ENCODE peak calls at places on chromosomes 4 and X, in eight cellular contexts. X is breast epithelium, E is PC-9, T is iPS DF 6.9, M is upper lobe of left lung, G is fibroblast of pulmonary artery, O is epithelial cell of esophagus, N is fibroblast of lung. V is an unnamed sample.

GRCh38 chr4:141783770-141784169 is 147.4 kb downstream of the IL15 start:
- DNase-seq in O (no peak), E (no peak), M (no peak), G (no peak), T (no peak), X (no peak), N (no peak), V (no peak)

GRCh38 chr4:23333946-23334878 is 555.6 kb downstream of the PPARGC1A start:
- DNase-seq in M (peak), E (peak), X (no peak), T (peak), G (peak), N (peak), O (peak), V (peak)

GRCh38 chr4:171954650-171955049 is 141.4 kb downstream of the GALNTL6 start:
- DNase-seq in T (no peak), G (no peak), E (no peak), M (no peak), O (no peak), N (no peak), X (no peak), V (peak)

GRCh38 chrX:129760155-129760554 is 19.6 kb upstream of the SASH3 start:
- DNase-seq in O (no peak), X (no peak), T (no peak), G (no peak), E (no peak), N (no peak), M (no peak), V (no peak)

GRCh38 chr4:176792348-176793059 is at the start of gene VEGFC:
- DNase-seq in T (no peak), G (peak), E (no peak), X (peak), M (peak), N (peak), O (peak), V (peak)

GRCh38 chr4:5050520-5050955 is 742 bp upstream of the STK32B start:
- DNase-seq in M (peak), X (peak), T (no peak), O (peak), N (peak), E (no peak), G (peak), V (peak)

GRCh38 chr4:37628977-37629609 is 57.1 kb downstream of the RELL1 start:
- DNase-seq in N (peak), T (no peak), E (peak), X (no peak), M (peak), O (peak), G (peak), V (peak)

GRCh38 chr4:90606781-90607180 is 479.6 kb downstream of the CCSER1 start:
- DNase-seq in E (no peak), T (no peak), X (no peak), O (no peak), N (no peak), G (no peak), M (no peak), V (no peak)

GRCh38 chrX:46268429-46268828 is 276.8 kb downstream of the ZNF674 start:
- DNase-seq in E (peak), N (peak), O (peak), T (no peak), G (peak), M (peak), X (no peak), V (no peak)

GRCh38 chr4:145130788-145131398 is 32.8 kb downstream of the ABCE1 start:
- DNase-seq in O (peak), M (peak), G (peak), N (peak), T (no peak), E (no peak), X (no peak), V (peak)

GRCh38 chr4:11418610-11419009 is 10.1 kb downstream of the HS3ST1 start:
- DNase-seq in T (no peak), N (no peak), E (no peak), O (no peak), X (no peak), M (no peak), G (no peak), V (no peak)

GRCh38 chrX:71870337-71871098 is 40.1 kb upstream of the NHSL2 start:
- DNase-seq in G (peak), E (no peak), O (no peak), X (no peak), M (no peak), N (peak), T (peak), V (no peak)

DNA sequence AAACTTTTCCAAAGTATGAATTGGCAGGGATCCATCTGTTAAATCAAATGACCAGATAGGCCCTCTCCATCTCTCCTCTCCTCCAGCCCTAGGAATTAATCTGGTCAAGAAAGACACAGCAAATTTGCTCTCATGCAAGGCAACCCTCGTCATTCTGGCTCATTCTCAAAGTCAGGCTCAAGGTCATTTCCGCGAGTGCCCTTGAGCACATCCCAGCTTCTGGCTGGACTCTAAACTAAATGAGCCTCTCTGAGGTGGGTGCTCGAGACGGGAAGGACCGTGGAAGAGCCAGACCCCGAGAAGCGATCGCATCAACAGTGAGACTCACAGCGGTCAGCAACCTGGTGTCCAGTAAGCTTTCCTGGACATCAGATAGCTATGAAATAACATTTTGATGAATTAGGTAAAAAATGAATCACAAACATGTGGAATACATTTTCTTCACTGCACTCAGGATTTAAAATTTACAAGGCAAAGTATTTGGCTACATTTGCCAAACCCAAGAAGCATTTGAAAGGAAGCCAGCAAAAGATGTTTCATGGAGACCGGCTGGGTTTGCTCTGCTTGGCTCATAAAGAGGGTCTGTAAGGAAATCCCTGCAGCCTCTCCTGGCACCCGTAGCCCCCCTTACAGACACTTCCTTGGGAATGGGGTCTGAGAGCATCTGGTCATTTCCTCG is 121.0 kb downstream of the ENPP6 start:
- DNase-seq in T (no peak), M (no peak), G (no peak), N (peak), X (no peak), O (no peak), E (no peak), V (peak)
- H3K4me3 ChIP-seq in T (no peak), M (peak), G (no peak), N (no peak), X (peak), O (no peak), E (no peak), V (peak)

DNA sequence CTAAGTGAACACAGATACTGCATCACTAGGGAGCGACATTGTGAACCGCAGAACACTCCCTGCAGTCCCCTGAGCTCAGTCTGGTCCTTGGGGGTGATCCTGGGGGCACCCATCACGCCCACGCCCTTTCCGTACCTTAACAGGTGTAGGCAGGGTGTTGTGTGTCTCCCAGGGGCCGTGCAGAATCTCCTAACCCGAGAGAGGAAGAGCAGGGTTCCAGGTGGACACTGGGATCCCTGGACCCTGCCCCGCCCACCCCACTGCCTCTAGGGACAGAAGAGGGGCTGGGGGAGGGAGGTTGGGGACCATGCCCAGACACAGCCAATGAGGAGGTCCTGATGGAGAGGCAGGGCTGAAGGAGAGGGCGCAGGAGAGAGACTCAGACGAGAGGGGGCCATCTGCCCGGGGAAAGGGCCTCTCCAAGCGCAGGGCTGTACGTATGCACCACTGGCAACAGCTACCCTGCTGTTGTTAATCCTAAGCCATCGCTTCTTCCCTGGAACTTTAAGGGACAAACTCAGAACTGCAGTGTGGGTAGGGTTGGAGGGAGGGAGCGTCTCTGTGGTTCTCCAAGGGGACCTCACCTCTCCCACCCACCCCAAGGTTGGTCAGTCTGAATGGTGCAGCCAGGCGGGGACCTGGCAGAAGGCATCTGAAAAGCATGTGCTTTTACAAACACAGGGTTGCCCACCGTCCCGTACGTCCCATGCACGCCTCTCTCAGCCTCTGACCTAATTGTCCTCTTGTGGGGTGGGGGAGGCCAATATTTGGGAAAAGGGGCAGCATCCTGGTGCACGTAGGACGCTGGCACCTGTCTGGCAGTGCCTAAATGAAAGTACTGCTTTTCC is 2.4 kb downstream of the P2RY8 start:
- DNase-seq in T (no peak), E (no peak), O (no peak), G (no peak), M (no peak), X (no peak), N (no peak), V (no peak)
- H3K4me3 ChIP-seq in T (no peak), E (no peak), O (no peak), G (no peak), M (peak), X (no peak), N (no peak), V (no peak)

GRCh38 chrX:50483283-50483682 is 12.7 kb upstream of the DGKK start:
- DNase-seq in G (no peak), X (no peak), N (no peak), T (no peak), O (no peak), E (no peak), M (no peak), V (no peak)
- H3K4me3 ChIP-seq in G (no peak), X (no peak), N (no peak), T (no peak), O (no peak), E (no peak), M (no peak), V (no peak)

GRCh38 chr4:77153016-77153415 is 4.0 kb upstream of the CCNG2 start:
- DNase-seq in X (no peak), G (no peak), N (no peak), M (no peak), E (peak), O (no peak), T (no peak), V (no peak)

GRCh38 chr4:77155631-77156345 is 1.2 kb upstream of the CCNG2 start:
- DNase-seq in M (no peak), T (no peak), O (no peak), N (no peak), X (no peak), G (no peak), E (no peak), V (no peak)

GRCh38 chr4:77156533-77156911 is 485 bp upstream of the CCNG2 start:
- DNase-seq in N (peak), E (peak), O (peak), G (peak), M (peak), X (peak), T (peak), V (peak)

GRCh38 chr4:77154074-77154473 is 2.9 kb upstream of the CCNG2 start:
- DNase-seq in N (no peak), M (no peak), G (no peak), X (no peak), O (no peak), E (no peak), T (no peak), V (no peak)

DNA sequence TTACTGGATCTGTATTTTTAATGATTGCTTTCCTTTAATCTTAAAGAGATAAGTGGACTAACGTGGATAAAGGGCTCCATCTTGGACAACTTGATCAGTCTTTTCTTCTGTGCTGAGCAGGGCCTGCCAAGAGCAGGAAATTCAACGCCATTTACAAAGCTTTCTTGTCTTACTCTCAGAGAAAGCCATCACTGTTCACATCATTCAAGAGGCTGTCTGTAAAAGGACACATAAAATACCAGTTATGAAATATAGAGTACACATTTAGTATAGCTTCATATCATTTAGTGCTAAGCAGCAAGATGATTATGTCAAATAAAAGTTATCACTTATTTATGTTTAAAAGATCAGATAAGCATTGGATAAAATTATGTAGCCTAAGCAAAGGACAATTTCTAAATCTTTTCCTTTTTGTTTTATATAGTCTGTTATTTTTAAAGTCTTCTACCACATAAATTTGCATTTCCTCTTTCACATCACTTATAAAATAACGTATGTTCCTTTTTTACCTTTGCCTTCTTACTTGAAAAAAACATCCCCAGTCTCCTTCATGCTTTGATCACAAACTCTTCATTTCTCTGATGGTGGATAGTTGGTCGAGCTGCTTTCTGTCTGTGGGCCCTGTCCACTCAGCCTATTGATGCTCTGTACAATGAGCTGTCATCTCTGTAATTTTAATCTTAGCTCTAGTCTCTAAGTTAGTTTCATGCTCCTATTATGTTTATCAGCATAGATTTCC is 2.1 kb upstream of the CCNG2 start:
- DNase-seq in X (no peak), M (no peak), G (no peak), N (no peak), O (no peak), T (no peak), E (no peak), V (no peak)
- H3K4me3 ChIP-seq in X (no peak), M (no peak), G (no peak), N (no peak), O (no peak), T (no peak), E (no peak), V (no peak)

GRCh38 chr4:153467897-153468262 is 1.7 kb downstream of the TMEM131L start:
- DNase-seq in M (no peak), O (no peak), T (no peak), N (no peak), E (no peak), G (peak), X (no peak), V (no peak)
- H3K4me3 ChIP-seq in M (peak), O (peak), T (no peak), N (peak), E (peak), G (peak), X (peak), V (peak)

DNA sequence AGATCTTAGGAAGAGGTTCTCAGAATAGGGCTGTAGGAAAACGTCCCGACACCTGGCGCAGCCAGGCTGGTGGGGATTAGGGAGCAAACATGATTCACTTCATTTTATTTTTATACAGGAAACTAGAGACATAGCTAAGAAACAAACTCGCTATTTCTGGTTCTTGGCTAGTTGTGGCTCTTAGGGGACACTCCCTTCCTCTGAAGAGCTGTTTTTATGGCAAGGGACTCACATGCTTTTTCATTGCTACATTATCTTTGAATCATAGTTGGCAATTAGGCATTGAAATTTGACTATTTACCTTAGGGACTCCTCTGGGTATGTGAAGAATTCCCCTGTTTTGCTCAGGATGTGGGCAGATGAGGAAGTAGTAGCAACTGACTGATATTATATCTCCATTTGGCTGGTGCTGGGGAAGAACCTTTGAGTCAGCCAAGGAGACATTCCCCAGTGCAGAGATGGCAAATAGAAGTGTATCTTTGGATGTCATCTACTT is 174.5 kb downstream of the SMIM20 start:
- DNase-seq in M (no peak), O (peak), E (peak), N (peak), T (no peak), G (peak), X (no peak), V (peak)
- H3K4me3 ChIP-seq in M (no peak), O (no peak), E (no peak), N (no peak), T (no peak), G (no peak), X (no peak), V (no peak)